ENCODE peak calls at places on chromosomes 3 and 15, in six cellular contexts. A, E, U, F, Z and X are unnamed samples.

GRCh38 chr15:56582785-56583184 is 117.8 kb upstream of the MNS1 start:
- DNase-seq in A (no peak), E (no peak), U (no peak), F (no peak), Z (no peak), X (no peak)

GRCh38 chr3:98971183-98971681 is 69.7 kb upstream of the DCBLD2 start:
- DNase-seq in A (no peak), E (no peak), U (no peak), F (no peak), Z (no peak), X (no peak)

GRCh38 chr3:42667523-42668402 is 14.3 kb downstream of the ZBTB47 start:
- DNase-seq in A (no peak), E (no peak), U (no peak), F (peak; percentile 45), Z (peak; percentile 63), X (no peak)

GRCh38 chr3:112650472-112650871 is 9.5 kb upstream of the CCDC80 start:
- DNase-seq in A (no peak), E (no peak), U (no peak), F (no peak), Z (no peak), X (no peak)

GRCh38 chr15:83164409-83165404 is 42.9 kb downstream of the HDGFL3 start:
- DNase-seq in A (no peak), E (no peak), U (no peak), F (no peak), Z (no peak), X (no peak)

GRCh38 chr3:143443851-143444331 is 324.3 kb downstream of the CHST2 start:
- DNase-seq in A (no peak), E (no peak), U (peak; percentile 34), F (no peak), Z (no peak), X (peak; percentile 74)

GRCh38 chr3:53809267-53809666 is 37.0 kb downstream of the CHDH start:
- DNase-seq in A (no peak), E (no peak), U (peak; percentile 3), F (no peak), Z (no peak), X (no peak)

GRCh38 chr15:66364944-66365343 is 8.5 kb upstream of the TIPIN start:
- DNase-seq in A (no peak), E (no peak), U (no peak), F (no peak), Z (no peak), X (no peak)

GRCh38 chr15:92821491-92822116 is 78.5 kb upstream of the CHD2 start:
- DNase-seq in A (no peak), E (no peak), U (no peak), F (no peak), Z (no peak), X (no peak)

GRCh38 chr3:10224794-10225660 is 23.2 kb upstream of the TATDN2 start:
- DNase-seq in A (peak; percentile 83), E (no peak), U (peak; percentile 77), F (peak; percentile 52), Z (peak; percentile 81), X (peak; percentile 78)

GRCh38 chr3:21506061-21506460 is 244.9 kb downstream of the ZNF385D start:
- DNase-seq in A (no peak), E (no peak), U (no peak), F (no peak), Z (no peak), X (no peak)

GRCh38 chr15:57792729-57793449 is 86.4 kb downstream of the POLR2M start:
- DNase-seq in A (no peak), E (no peak), U (no peak), F (no peak), Z (no peak), X (no peak)

GRCh38 chr3:13070622-13071021 is 2.6 kb downstream of the IQSEC1 start:
- DNase-seq in A (no peak), E (no peak), U (no peak), F (no peak), Z (no peak), X (no peak)

GRCh38 chr15:71775857-71776256 is 34.5 kb upstream of the NR2E3 start:
- DNase-seq in A (no peak), E (no peak), U (no peak), F (no peak), Z (no peak), X (no peak)

GRCh38 chr15:83063555-83063954 is 3.5 kb downstream of the BTBD1 start:
- DNase-seq in A (no peak), E (no peak), U (no peak), F (no peak), Z (no peak), X (no peak)

GRCh38 chr3:137066092-137066491 is 108.3 kb downstream of the IL20RB start:
- DNase-seq in A (no peak), E (no peak), U (no peak), F (no peak), Z (no peak), X (no peak)

GRCh38 chr3:169923189-169923588 is 11.8 kb downstream of the SAMD7 start:
- DNase-seq in A (no peak), E (no peak), U (peak; percentile 95), F (peak; percentile 63), Z (no peak), X (peak; percentile 96)

GRCh38 chr3:129001101-129001816 is at the start of gene EFCC1:
- DNase-seq in A (no peak), E (no peak), U (peak; percentile 82), F (peak; percentile 81), Z (peak; percentile 83), X (peak; percentile 49)

GRCh38 chr15:41561777-41562145 is 2.7 kb downstream of the TYRO3 start:
- DNase-seq in A (no peak), E (no peak), U (peak; percentile 89), F (peak; percentile 89), Z (no peak), X (peak; percentile 30)

GRCh38 chr3:69819283-69819682 is 80.0 kb downstream of the MITF start:
- DNase-seq in A (no peak), E (no peak), U (peak; percentile 36), F (no peak), Z (no peak), X (no peak)

GRCh38 chr3:143327388-143327787 is 207.8 kb downstream of the CHST2 start:
- DNase-seq in A (no peak), E (no peak), U (no peak), F (no peak), Z (no peak), X (no peak)

GRCh38 chr3:155078959-155079794 is 942 bp upstream of the MME start:
- DNase-seq in A (no peak), E (no peak), U (no peak), F (no peak), Z (no peak), X (no peak)

GRCh38 chr3:39907981-39908380 is 98.6 kb downstream of the MYRIP start:
- DNase-seq in A (peak; percentile 76), E (no peak), U (no peak), F (no peak), Z (no peak), X (peak; percentile 49)

GRCh38 chr3:435161-435560 is 238.6 kb downstream of the CHL1 start:
- DNase-seq in A (no peak), E (no peak), U (no peak), F (no peak), Z (no peak), X (no peak)

GRCh38 chr3:131402391-131403039 is 20.9 kb downstream of the NUDT16 start:
- DNase-seq in A (no peak), E (no peak), U (no peak), F (no peak), Z (no peak), X (no peak)

GRCh38 chr3:129412542-129413198 is 15.8 kb downstream of the EFCAB12 start:
- DNase-seq in A (no peak), E (no peak), U (no peak), F (peak; percentile 28), Z (no peak), X (no peak)

GRCh38 chr3:101567528-101568317 is 6.1 kb downstream of the TRMT10C start:
- DNase-seq in A (no peak), E (no peak), U (no peak), F (no peak), Z (no peak), X (no peak)

GRCh38 chr3:64125561-64125960 is 99.7 kb downstream of the PRICKLE2 start:
- DNase-seq in A (no peak), E (no peak), U (no peak), F (no peak), Z (no peak), X (no peak)

GRCh38 chr3:64123931-64124330 is 100.6 kb upstream of the PSMD6 start:
- DNase-seq in A (no peak), E (no peak), U (no peak), F (no peak), Z (no peak), X (no peak)

GRCh38 chr3:64121750-64122311 is 98.5 kb upstream of the PSMD6 start:
- DNase-seq in A (no peak), E (no peak), U (no peak), F (no peak), Z (no peak), X (no peak)

GRCh38 chr3:64120876-64121275 is 97.6 kb upstream of the PSMD6 start:
- DNase-seq in A (no peak), E (no peak), U (no peak), F (no peak), Z (no peak), X (no peak)

DNA sequence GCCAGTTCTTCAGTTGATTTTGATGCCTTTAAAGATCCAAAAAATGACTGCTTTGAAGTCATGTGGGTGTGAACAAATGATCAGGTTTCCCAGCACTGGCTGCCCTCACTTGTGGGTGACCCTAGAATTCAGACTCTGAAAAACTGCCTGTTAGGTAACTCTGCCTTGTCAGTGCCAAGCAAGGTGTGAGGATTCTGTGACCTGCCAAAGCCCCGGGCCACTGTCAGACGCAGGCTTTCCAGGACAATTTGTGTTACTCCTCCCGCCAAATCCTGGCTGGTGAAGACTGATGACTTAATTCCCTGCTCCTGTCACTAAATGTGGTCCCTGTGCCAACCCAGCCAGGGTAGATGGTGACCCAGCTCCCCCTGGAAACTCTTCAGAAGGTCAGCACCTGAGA is 99.2 kb upstream of the PSMD6 start:
- DNase-seq in A (no peak), E (no peak), U (no peak), F (no peak), Z (no peak), X (no peak)
- H3K4me1 ChIP-seq in A (no peaks in the 10 kb centered on the region), E (peaks cover 25% of the 10 kb centered on the region), U (peaks cover 9% of the 10 kb centered on the region), F (peaks cover 9% of the 10 kb centered on the region), Z (peaks cover 8% of the 10 kb centered on the region), X (peaks cover 9% of the 10 kb centered on the region)

DNA sequence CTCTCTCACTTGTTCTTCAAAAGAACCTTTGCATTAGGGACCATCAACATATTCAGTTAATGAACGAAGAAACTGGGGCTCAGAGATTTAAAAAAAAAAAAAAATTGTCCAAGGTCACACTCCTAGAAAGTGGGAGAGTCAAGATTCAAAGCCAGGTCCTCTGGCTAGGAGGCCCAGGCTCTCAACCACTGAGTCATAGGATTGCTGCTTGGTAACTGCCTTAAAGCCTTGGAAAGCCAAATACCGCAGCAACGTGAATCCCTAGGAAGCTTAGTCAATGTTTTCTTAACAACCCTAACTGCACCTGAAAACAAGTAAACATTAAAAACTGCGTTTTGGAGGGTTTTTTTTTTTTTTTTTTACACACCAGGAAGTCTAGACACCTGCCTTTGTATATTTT is 156.8 kb downstream of the WNT5A start:
- DNase-seq in A (no peak), E (no peak), U (no peak), F (no peak), Z (no peak), X (no peak)
- TF ChIP-seq POLR2A in A (no peak), E (no peak), U (no peak), F (no peak), Z (no peak), X (no peak)

GRCh38 chr15:70253461-70254156 is 155.9 kb upstream of the TLE3 start:
- DNase-seq in A (peak; percentile 46), E (no peak), U (no peak), F (no peak), Z (no peak), X (no peak)
- H3K4me1 ChIP-seq in A (peaks cover 15% of the 10 kb centered on the region), E (peaks cover 5% of the 10 kb centered on the region), U (peaks cover 12% of the 10 kb centered on the region), F (peaks cover 9% of the 10 kb centered on the region), Z (peaks cover 20% of the 10 kb centered on the region), X (peaks cover 4% of the 10 kb centered on the region)

GRCh38 chr3:159128628-159129027 is 326.8 kb downstream of the MFSD1 start:
- DNase-seq in A (no peak), E (no peak), U (no peak), F (no peak), Z (no peak), X (no peak)
- TF ChIP-seq POLR2A in A (no peak), E (no peak), U (no peak), F (no peak), Z (no peak), X (no peak)